ENCODE peak calls at places on chromosomes 6 and 20, in seven cellular contexts. G is cardiac fibroblast; S is IMR-90; D is psoas muscle; Q is adipocyte; W is CD8-positive, alpha-beta T cell; J is effector CD4-positive, alpha-beta T cell. F is an unnamed sample.

GRCh38 chr6:1832844-1833787 is 223.4 kb downstream of the FOXC1 start:
- DNase-seq in G (peak), S (peak), D (peak), Q (no peak), W (no peak), J (no peak), F (no peak)

GRCh38 chr6:158595223-158595622 is 35.3 kb downstream of the TMEM181 start:
- DNase-seq in G (peak), S (no peak), D (no peak), Q (no peak), W (no peak), J (no peak), F (no peak)

GRCh38 chr6:111761783-111762312 is 111.4 kb downstream of the FYN start:
- DNase-seq in G (no peak), S (peak), D (no peak), Q (no peak), W (no peak), J (no peak), F (no peak)

GRCh38 chr6:39296745-39297640 is 17.2 kb downstream of the KCNK17 start:
- DNase-seq in G (peak), S (peak), D (peak), Q (peak), W (no peak), J (no peak), F (peak)

GRCh38 chr6:121663292-121663691 is 227.8 kb downstream of the GJA1 start:
- DNase-seq in G (no peak), S (no peak), D (no peak), Q (no peak), W (no peak), J (no peak), F (no peak)

GRCh38 chr20:25020345-25020744 is 27.8 kb upstream of the APMAP start:
- DNase-seq in G (no peak), S (no peak), D (no peak), Q (no peak), W (no peak), J (no peak), F (no peak)

GRCh38 chr6:37074053-37074827 is 68.8 kb downstream of the FGD2 start:
- DNase-seq in G (peak), S (peak), D (peak), Q (peak), W (no peak), J (no peak), F (peak)

GRCh38 chr20:10671221-10671849 is 2.5 kb downstream of the JAG1 start:
- DNase-seq in G (peak), S (peak), D (no peak), Q (peak), W (no peak), J (no peak), F (peak)

GRCh38 chr20:33282991-33283555 is at the start of gene BPIFB1:
- DNase-seq in G (no peak), S (no peak), D (no peak), Q (no peak), W (no peak), J (no peak), F (no peak)

GRCh38 chr20:6044102-6044501 is 9.8 kb downstream of the LRRN4 start:
- DNase-seq in G (no peak), S (no peak), D (no peak), Q (no peak), W (no peak), J (no peak), F (peak)

GRCh38 chr6:160801418-160801817 is 99.4 kb downstream of the PLG start:
- DNase-seq in G (no peak), S (no peak), D (no peak), Q (no peak), W (no peak), J (no peak), F (no peak)

GRCh38 chr6:31734703-31735500 is 1.4 kb downstream of the CLIC1 start:
- DNase-seq in G (peak), S (peak), D (no peak), Q (peak), W (peak), J (peak), F (peak)

GRCh38 chr6:43267619-43268347 is 24.5 kb downstream of the TTBK1 start:
- DNase-seq in G (no peak), S (no peak), D (no peak), Q (no peak), W (no peak), J (no peak), F (no peak)

GRCh38 chr6:6556162-6556737 is 32.3 kb upstream of the LY86 start:
- DNase-seq in G (no peak), S (no peak), D (no peak), Q (peak), W (no peak), J (no peak), F (peak)

GRCh38 chr6:36345681-36346417 is 9.2 kb upstream of the BNIP5 start:
- DNase-seq in G (no peak), S (no peak), D (no peak), Q (no peak), W (no peak), J (no peak), F (no peak)

GRCh38 chr6:52499026-52499425 is 77.8 kb downstream of the TRAM2 start:
- DNase-seq in G (no peak), S (peak), D (no peak), Q (no peak), W (no peak), J (no peak), F (no peak)

GRCh38 chr6:34201455-34202098 is 35.1 kb upstream of the HMGA1 start:
- DNase-seq in G (no peak), S (peak), D (no peak), Q (no peak), W (no peak), J (no peak), F (no peak)

GRCh38 chr6:168524644-168525043 is 83.7 kb downstream of the SMOC2 start:
- DNase-seq in G (no peak), S (no peak), D (peak), Q (no peak), W (no peak), J (no peak), F (no peak)

GRCh38 chr20:1533059-1533458 is 24.4 kb downstream of the SIRPD start:
- DNase-seq in G (no peak), S (no peak), D (no peak), Q (no peak), W (no peak), J (no peak), F (peak)

GRCh38 chr6:160327981-160328380 is 20.2 kb upstream of the SLC22A3 start:
- DNase-seq in G (no peak), S (no peak), D (no peak), Q (peak), W (no peak), J (no peak), F (no peak)

GRCh38 chr20:45892049-45892816 is 1.1 kb downstream of the CTSA start:
- DNase-seq in G (peak), S (peak), D (no peak), Q (peak), W (no peak), J (no peak), F (peak)

GRCh38 chr6:147154454-147154853 is 49.8 kb upstream of the STXBP5 start:
- DNase-seq in G (peak), S (peak), D (no peak), Q (peak), W (no peak), J (no peak), F (peak)

F was measured in MCF 10A.